ENCODE peak calls at places on chromosomes 16 and 17, in ten cellular contexts. U is hepatocyte, T is fibroblast of lung, J is HepG2, Z is K562, C is PC-9, F is mammary epithelial cell, A is PC-3, I is GM23248, P is HCT116. M is an unnamed sample.

GRCh38 chr17:49913226-49914095 is 55.5 kb upstream of the DLX4 start:
- DNase-seq in U (no peak), T (peak; percentile 70), J (no peak), Z (peak; percentile 48), C (no peak), F (peak; percentile 42), A (peak; percentile 75), I (peak; percentile 87), P (peak; percentile 23), M (no peak)

GRCh38 chr16:2819939-2820835 is 3.1 kb downstream of the PRSS21 start:
- DNase-seq in U (no peak), T (no peak), J (no peak), Z (no peak), C (no peak), F (no peak), A (no peak), I (no peak), P (no peak), M (peak; percentile 42)

GRCh38 chr17:14301761-14302401 is 1.0 kb downstream of the HS3ST3B1 start:
- DNase-seq in U (peak; percentile 47), T (peak; percentile 55), J (no peak), Z (no peak), C (no peak), F (peak; percentile 58), A (no peak), I (peak; percentile 74), P (no peak), M (peak; percentile 48)

GRCh38 chr17:17080781-17081180 is 38.5 kb downstream of the MPRIP start:
- DNase-seq in U (no peak), T (no peak), J (no peak), Z (no peak), C (no peak), F (no peak), A (no peak), I (no peak), P (no peak), M (no peak)

GRCh38 chr16:83355570-83356218 is 452.1 kb upstream of the HSBP1 start:
- DNase-seq in U (no peak), T (no peak), J (no peak), Z (no peak), C (no peak), F (no peak), A (no peak), I (no peak), P (no peak), M (no peak)

GRCh38 chr16:65621640-65622039 is 499.8 kb upstream of the CDH11 start:
- DNase-seq in U (peak; percentile 13), T (no peak), J (no peak), Z (no peak), C (no peak), F (no peak), A (peak; percentile 4), I (no peak), P (no peak), M (no peak)

GRCh38 chr17:57954421-57955182 is 610 bp downstream of the CUEDC1 start:
- DNase-seq in U (peak; percentile 70), T (peak; percentile 42), J (no peak), Z (no peak), C (no peak), F (no peak), A (peak; percentile 76), I (peak; percentile 84), P (no peak), M (peak; percentile 78)

GRCh38 chr16:52545157-52545543 is 1.8 kb downstream of the TOX3 start:
- DNase-seq in U (no peak), T (no peak), J (no peak), Z (no peak), C (no peak), F (no peak), A (no peak), I (peak; percentile 3), P (no peak), M (peak; percentile 30)

GRCh38 chr16:81485824-81486554 is 41.4 kb downstream of the CMIP start:
- DNase-seq in U (no peak), T (peak; percentile 59), J (no peak), Z (no peak), C (no peak), F (no peak), A (no peak), I (peak; percentile 87), P (peak; percentile 22), M (no peak)

GRCh38 chr16:9013508-9013864 is 49.8 kb upstream of the USP7 start:
- DNase-seq in U (no peak), T (no peak), J (no peak), Z (no peak), C (no peak), F (no peak), A (no peak), I (peak; percentile 13), P (no peak), M (no peak)
- H2AFZ ChIP-seq in U (no peak overlapping the region), T (no peak overlapping the region), J (no peak overlapping the region), Z (no peak overlapping the region), C (no peak overlapping the region), F (peak overlapping the region; percentile 65), A (no peak overlapping the region), I (peak overlapping the region; percentile 53), P (no peak overlapping the region), M (peak overlapping the region; percentile 92)

DNA sequence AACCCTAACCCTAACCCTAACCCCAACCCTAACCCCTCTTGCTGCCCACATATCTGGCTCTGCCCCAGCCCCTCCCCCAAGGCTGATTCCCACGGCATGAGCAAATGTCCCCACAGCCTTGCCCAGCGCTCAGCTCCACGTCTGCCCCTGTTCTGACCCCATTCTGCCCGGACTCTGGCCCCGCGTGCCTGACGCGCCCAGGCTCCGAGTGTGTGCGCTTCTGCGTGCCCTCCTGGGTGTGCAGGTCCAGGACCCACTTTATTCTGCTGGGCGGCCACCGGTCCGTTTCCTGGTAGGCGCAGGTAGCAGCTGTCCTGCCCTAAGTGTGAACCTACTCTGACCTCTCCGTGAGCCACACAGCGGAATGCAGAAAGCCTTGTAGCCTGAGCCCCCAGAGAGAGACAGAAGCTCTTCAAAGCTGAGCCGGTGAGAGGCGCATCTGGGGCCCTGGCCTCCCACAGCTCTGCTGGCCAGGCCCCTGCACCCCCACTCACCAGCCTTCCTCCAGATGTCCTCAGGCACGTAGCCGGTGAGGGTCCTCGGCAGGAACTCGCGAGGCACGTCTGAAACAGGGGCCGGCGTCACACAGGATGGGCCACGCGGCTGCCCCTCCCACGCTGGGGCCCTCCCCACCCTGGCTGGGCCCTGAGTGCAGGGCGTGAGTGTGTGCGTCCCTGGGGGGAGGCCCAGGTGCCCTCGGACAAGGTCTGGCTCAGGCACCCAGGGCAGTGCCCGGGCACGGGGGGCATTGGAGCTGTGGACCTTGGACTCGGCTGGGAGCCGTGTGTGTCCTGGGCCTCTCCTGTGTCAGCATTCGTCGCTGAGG is 14.0 kb upstream of the PABPN1L start:
- DNase-seq in U (no peak), T (no peak), J (no peak), Z (no peak), C (no peak), F (no peak), A (no peak), I (no peak), P (no peak), M (peak; percentile 40)
- TF ChIP-seq EZH2 in U (no peak), T (no peak), J (no peak), Z (no peak), C (no peak), F (no peak), A (no peak), I (no peak), P (no peak), M (no peak)

DNA sequence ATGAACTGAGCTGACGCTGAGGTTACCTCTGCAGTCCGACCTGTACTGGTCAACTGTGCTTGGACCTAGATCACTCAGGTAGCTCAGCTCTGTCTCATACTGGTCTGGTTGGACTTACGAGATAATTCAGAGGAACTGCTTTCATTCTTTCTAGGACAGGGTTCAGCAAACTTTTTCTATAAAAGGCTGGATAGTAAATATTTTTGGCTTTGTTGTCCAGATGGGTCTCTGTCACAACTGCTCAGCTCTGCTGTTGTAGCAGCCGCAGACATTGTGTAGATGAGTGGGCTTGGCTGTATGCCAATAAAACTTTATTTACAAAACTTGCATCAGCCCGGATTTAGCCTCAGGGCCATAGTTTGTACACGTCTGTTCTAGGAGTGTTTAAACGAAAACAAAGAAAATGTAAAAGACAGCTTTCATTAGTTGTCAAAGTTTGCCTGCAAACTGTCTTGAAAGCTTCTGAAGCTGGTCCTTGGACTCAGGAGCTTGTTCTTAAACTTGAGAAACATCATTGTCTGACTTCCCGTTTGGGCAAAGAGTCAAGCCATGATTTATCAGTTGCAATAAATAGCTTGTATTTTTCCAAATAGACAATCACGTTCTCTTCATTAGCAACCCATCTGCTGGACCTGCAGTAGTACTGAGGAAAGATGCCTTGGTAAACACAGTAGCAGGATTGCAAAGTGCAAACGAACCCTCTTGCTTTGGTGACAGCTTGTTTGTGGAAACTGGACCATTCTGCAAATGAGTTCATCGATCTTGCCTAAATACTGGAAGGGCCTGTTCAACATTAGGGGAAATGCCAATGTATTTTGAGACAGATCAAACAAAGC is 253.4 kb downstream of the SNX29 start:
- DNase-seq in U (peak; percentile 32), T (peak; percentile 25), J (peak; percentile 46), Z (no peak), C (no peak), F (no peak), A (peak; percentile 83), I (peak; percentile 50), P (no peak), M (no peak)
- H2AFZ ChIP-seq in U (no peak overlapping the region), T (no peak overlapping the region), J (peak overlapping the region; percentile 12), Z (no peak overlapping the region), C (no peak overlapping the region), F (no peak overlapping the region), A (no peak overlapping the region), I (no peak overlapping the region), P (no peak overlapping the region), M (no peak overlapping the region)

GRCh38 chr17:1223662-1224061 is 43.9 kb upstream of the ABR start:
- DNase-seq in U (no peak), T (no peak), J (no peak), Z (no peak), C (no peak), F (no peak), A (no peak), I (no peak), P (no peak), M (no peak)

GRCh38 chr17:1220346-1220745 is 40.6 kb upstream of the ABR start:
- DNase-seq in U (no peak), T (no peak), J (no peak), Z (no peak), C (no peak), F (no peak), A (no peak), I (no peak), P (no peak), M (no peak)

GRCh38 chr17:1222321-1222720 is 42.5 kb upstream of the ABR start:
- DNase-seq in U (no peak), T (peak; percentile 45), J (no peak), Z (no peak), C (peak; percentile 94), F (peak; percentile 74), A (peak; percentile 73), I (no peak), P (no peak), M (no peak)

GRCh38 chr17:1224330-1224729 is 44.5 kb upstream of the ABR start:
- DNase-seq in U (peak; percentile 43), T (no peak), J (no peak), Z (no peak), C (no peak), F (no peak), A (no peak), I (no peak), P (no peak), M (no peak)

DNA sequence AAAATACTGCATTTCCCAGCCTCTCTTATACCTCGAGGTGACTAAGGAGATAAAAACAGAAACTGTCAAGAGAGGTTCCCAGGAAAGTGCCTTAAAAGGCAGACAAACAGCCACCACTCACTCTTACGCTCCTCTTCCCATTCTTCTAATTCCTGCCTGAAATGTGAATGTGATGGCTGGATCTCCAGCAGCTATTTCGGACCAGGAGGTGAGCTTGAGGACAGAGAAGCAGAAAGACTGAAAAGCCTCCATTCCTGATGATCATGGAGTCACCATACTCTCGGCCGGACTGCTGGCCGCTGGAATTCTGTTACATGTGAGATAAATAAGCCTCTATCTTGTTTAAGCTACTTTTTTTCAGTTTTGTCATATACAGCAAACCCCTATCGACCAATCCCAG is 41.4 kb upstream of the ABR start:
- DNase-seq in U (no peak), T (no peak), J (no peak), Z (no peak), C (no peak), F (no peak), A (no peak), I (no peak), P (no peak), M (no peak)
- TF ChIP-seq EZH2 in U (no peak), T (no peak), J (no peak), Z (no peak), C (no peak), F (no peak), A (no peak), I (no peak), P (no peak), M (no peak)

M was measured in neural progenitor cell.